ENCODE peak calls at places on chromosomes 5 and 9, in six cellular contexts. Z, I, W, A, E and Y are unnamed samples.
A peak's percentile ranks its signal among the peaks of the same experiment; 100 is the strongest.

GRCh38 chr9:134301387-134302129 is 24.7 kb upstream of the RXRA start:
- DNase-seq in W (no peak), A (no peak), I (no peak), E (no peak), Z (no peak), Y (no peak)

GRCh38 chr5:91885291-91886265 is 502.5 kb upstream of the ARRDC3 start:
- DNase-seq in A (no peak), I (no peak), Z (no peak), E (no peak), W (no peak), Y (no peak)

GRCh38 chr9:99660191-99660636 is 161.5 kb upstream of the NR4A3 start:
- DNase-seq in E (no peak), W (peak; percentile 24), I (no peak), A (no peak), Z (no peak), Y (no peak)

GRCh38 chr5:159768243-159768642 is 148.0 kb upstream of the ADRA1B start:
- DNase-seq in Z (no peak), A (no peak), W (no peak), E (no peak), I (no peak), Y (no peak)

GRCh38 chr5:129061849-129062248 is 32.7 kb upstream of the ISOC1 start:
- DNase-seq in E (no peak), Z (no peak), I (no peak), A (no peak), W (no peak), Y (no peak)

GRCh38 chr5:21810737-21811316 is 1042.3 kb downstream of the CDH12 start:
- DNase-seq in Z (no peak), E (peak; percentile 21), W (no peak), A (no peak), I (no peak), Y (no peak)

GRCh38 chr5:180313677-180314076 is 21.8 kb upstream of the MAPK9 start:
- DNase-seq in W (peak; percentile 67), E (no peak), A (no peak), Z (no peak), I (no peak), Y (no peak)

GRCh38 chr9:79719989-79720388 is 148.2 kb downstream of the TLE4 start:
- DNase-seq in W (no peak), A (no peak), E (no peak), Z (no peak), I (no peak), Y (no peak)

GRCh38 chr5:77316871-77317661 is 106.6 kb downstream of the PDE8B start:
- DNase-seq in I (no peak), W (no peak), Z (no peak), A (no peak), E (no peak), Y (no peak)

GRCh38 chr9:12854218-12854617 is 79.4 kb downstream of the LURAP1L start:
- DNase-seq in I (no peak), W (no peak), A (no peak), E (no peak), Z (no peak), Y (no peak)

GRCh38 chr5:59107692-59108091 is 524.8 kb downstream of the RAB3C start:
- DNase-seq in A (no peak), E (peak; percentile 89), I (no peak), W (no peak), Z (no peak), Y (peak; percentile 43)

GRCh38 chr9:136623849-136624183 is 38.9 kb upstream of the EGFL7 start:
- DNase-seq in I (no peak), E (no peak), A (no peak), W (no peak), Z (no peak), Y (peak; percentile 40)

GRCh38 chr9:19782005-19782404 is 6.8 kb downstream of the SLC24A2 start:
- DNase-seq in A (no peak), Z (no peak), E (peak; percentile 2), W (no peak), I (no peak), Y (no peak)

GRCh38 chr5:174327317-174327864 is 281.9 kb downstream of the NSG2 start:
- DNase-seq in A (peak; percentile 66), I (no peak), W (no peak), Z (no peak), E (peak; percentile 78), Y (peak; percentile 35)

GRCh38 chr9:113988951-113989780 is 88.9 kb downstream of the AMBP start:
- DNase-seq in E (no peak), I (peak; percentile 82), Z (peak; percentile 74), A (no peak), W (no peak), Y (no peak)

GRCh38 chr5:81241001-81241400 is 7.9 kb downstream of the CKMT2 start:
- DNase-seq in W (no peak), I (no peak), A (no peak), Z (no peak), E (no peak), Y (no peak)

GRCh38 chr9:113935677-113936380 is 59.7 kb downstream of the ZNF618 start:
- DNase-seq in Z (no peak), I (no peak), A (peak; percentile 19), W (no peak), E (no peak), Y (no peak)

DNA sequence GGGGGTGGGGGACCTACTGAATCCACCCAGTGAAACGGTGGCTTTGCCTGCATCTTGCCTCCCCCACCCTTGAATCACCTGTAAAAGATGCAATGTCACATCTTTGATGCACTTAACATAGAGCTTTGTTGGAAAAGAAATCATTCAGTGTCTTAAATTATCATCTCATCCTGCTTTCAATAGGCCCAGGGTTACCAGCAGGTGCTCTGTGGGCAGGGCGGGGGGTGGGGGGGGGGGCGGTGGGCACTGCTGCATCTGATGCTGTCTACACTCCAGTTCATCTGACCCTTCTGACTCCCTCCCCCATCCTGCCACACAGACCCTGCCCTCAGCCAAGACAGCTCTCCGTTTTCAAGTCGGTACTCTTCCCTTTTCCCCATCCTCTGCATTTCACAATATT is 24.3 kb downstream of the TRAF1 start:
- DNase-seq in A (no peak), I (no peak), W (no peak), E (no peak), Z (no peak), Y (no peak)
- H3K4me1 ChIP-seq in A (no peaks in the 10 kb centered on the region), I (no peaks in the 10 kb centered on the region), W (peaks cover under 1% of the 10 kb centered on the region), E (no peaks in the 10 kb centered on the region), Z (no peaks in the 10 kb centered on the region), Y (no peaks in the 10 kb centered on the region)

DNA sequence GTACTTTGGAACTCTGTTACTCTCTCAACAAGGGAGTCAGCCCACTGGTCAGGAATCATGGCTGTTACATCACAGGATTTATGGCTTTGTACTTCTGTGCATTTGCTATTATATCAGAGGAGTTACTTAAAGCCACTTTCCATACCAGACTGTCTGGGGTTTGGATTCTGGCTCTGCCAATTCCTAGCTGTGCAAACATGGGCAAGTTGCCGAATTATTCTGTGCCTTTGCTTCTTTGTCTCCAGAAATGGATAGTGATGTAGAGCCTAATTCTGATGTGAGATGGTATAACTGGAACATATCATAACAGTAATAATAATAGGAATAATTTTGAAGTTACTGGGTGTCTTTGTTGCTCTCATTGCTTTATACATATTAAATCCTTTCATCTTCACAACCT is 1047.3 kb upstream of the SEMA6A start:
- DNase-seq in A (no peak), I (no peak), Z (no peak), E (no peak), W (no peak), Y (no peak)
- TF ChIP-seq POLR2A in A (no peak), I (no peak), Z (no peak), E (no peak), W (no peak), Y (no peak)

GRCh38 chr9:1049641-1050040 is 516 bp upstream of the DMRT2 start:
- DNase-seq in A (no peak), I (no peak), Z (no peak), W (no peak), E (no peak), Y (no peak)

GRCh38 chr9:1046639-1047604 is 3.2 kb upstream of the DMRT2 start:
- DNase-seq in A (no peak), E (no peak), Z (no peak), I (no peak), W (no peak), Y (no peak)

GRCh38 chr9:1050125-1050895 is at the start of gene DMRT2:
- DNase-seq in Z (peak; percentile 83), W (peak; percentile 17), I (peak; percentile 89), A (peak; percentile 74), E (peak; percentile 85), Y (peak; percentile 91)

GRCh38 chr9:1048853-1049252 is 1.3 kb upstream of the DMRT2 start:
- DNase-seq in A (no peak), Z (no peak), I (no peak), W (no peak), E (no peak), Y (no peak)

GRCh38 chr9:1047605-1048235 is 2.4 kb upstream of the DMRT2 start:
- DNase-seq in I (no peak), W (no peak), A (no peak), Z (no peak), E (no peak), Y (no peak)
- H3K4me3 ChIP-seq in I (peak overlapping the region; percentile 15), W (peak overlapping the region; percentile 35), A (no peak overlapping the region), Z (peak overlapping the region; percentile 34), E (no peak overlapping the region), Y (no peak overlapping the region)

DNA sequence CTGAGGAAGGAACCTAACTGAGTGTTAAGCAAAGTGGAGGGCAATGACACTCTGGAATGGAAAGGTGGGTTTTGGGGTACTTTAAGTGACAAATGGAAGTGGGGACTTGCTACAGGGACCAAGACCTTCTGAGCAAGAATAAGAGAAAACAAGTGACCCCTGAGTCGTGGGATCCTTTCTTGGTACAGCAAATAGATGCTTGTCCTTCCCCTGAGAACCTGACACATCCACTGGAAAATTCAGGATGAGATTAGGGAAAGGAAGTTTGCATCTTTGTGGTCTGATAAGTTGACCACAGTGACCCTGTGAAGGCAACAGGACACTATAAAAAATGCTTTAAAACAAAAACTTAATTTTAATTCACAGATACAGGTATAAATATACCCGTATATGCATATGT is 1.8 kb upstream of the IRF1 start:
- DNase-seq in W (no peak), A (no peak), Z (no peak), I (no peak), E (no peak), Y (no peak)
- H3K4me1 ChIP-seq in W (peaks cover 61% of the 10 kb centered on the region), A (peaks cover 16% of the 10 kb centered on the region), Z (peaks cover 11% of the 10 kb centered on the region), I (peaks cover 67% of the 10 kb centered on the region), E (peaks cover 38% of the 10 kb centered on the region), Y (peaks cover 33% of the 10 kb centered on the region)

DNA sequence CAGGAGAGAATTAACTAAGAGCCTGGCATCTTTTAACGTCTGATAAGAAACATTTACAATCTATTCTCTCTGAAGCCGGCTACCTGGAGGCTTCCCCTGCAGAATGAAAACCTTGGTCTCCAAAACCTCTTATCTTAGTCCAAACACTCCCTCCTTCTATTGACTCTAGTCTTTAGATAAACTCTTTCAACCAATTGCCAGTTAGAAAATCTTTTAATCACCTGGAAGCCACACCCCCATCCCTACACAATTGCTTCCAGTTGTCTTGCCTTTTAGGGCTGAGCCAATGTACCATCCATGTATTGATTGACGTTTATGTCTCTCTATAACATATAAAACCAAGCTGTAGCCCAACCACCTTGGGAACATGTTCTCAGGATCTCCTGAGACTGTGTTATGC is 1343.1 kb upstream of the C9orf72 start:
- DNase-seq in A (no peak), E (no peak), I (no peak), Z (no peak), W (no peak), Y (no peak)
- TF ChIP-seq POLR2A in A (no peak), E (no peak), I (no peak), Z (no peak), W (no peak), Y (no peak)

GRCh38 chr5:65928341-65928752 is 2.0 kb downstream of the ERBIN start:
- DNase-seq in A (no peak), E (no peak), I (no peak), Z (no peak), W (no peak), Y (no peak)
- H3K4me3 ChIP-seq in A (no peak overlapping the region), E (peak overlapping the region; percentile 78), I (peak overlapping the region; percentile 68), Z (peak overlapping the region; percentile 96), W (peak overlapping the region; percentile 93), Y (no peak overlapping the region)